ENCODE peak calls at places on chromosomes 11 and 22, in nine cellular contexts. R is effector memory CD4-positive, alpha-beta T cell; Y is neuronal stem cell; Z is OCI-LY7; B is psoas muscle; O is PC-3; G is mesendoderm; Q is right cardiac atrium; N is heart right ventricle. E is an unnamed sample.

GRCh38 chr11:12086271-12087074 is 23.9 kb upstream of the MICAL2 start:
- DNase-seq in R (no peak), N (peak; percentile 76), G (peak; percentile 94), B (peak; percentile 71), Y (no peak), Z (no peak), Q (peak; percentile 69), O (peak; percentile 90), E (no peak)

GRCh38 chr11:117796456-117797428 is at the start of gene DSCAML1:
- DNase-seq in B (no peak), N (no peak), Q (peak; percentile 60), Y (no peak), R (no peak), Z (no peak), O (no peak), G (peak; percentile 27), E (peak; percentile 84)

GRCh38 chr11:1867381-1867780 is 14.5 kb downstream of the LSP1 start:
- DNase-seq in B (peak; percentile 15), R (no peak), G (no peak), O (no peak), N (no peak), Z (no peak), Q (peak; percentile 9), Y (no peak), E (no peak)

GRCh38 chr11:78801161-78801884 is 226.7 kb upstream of the NARS2 start:
- DNase-seq in Z (no peak), R (no peak), Q (peak; percentile 46), N (peak; percentile 45), G (peak; percentile 63), B (peak; percentile 43), O (peak; percentile 99), Y (no peak), E (no peak)

GRCh38 chr22:47565607-47566006 is 803.2 kb downstream of the TBC1D22A start:
- DNase-seq in B (no peak), G (no peak), Q (no peak), O (no peak), N (no peak), Y (no peak), R (no peak), Z (no peak), E (no peak)

GRCh38 chr11:47797633-47798032 is 30.5 kb upstream of the FNBP4 start:
- DNase-seq in B (no peak), Z (no peak), N (no peak), Y (no peak), R (no peak), Q (no peak), O (peak; percentile 53), G (no peak), E (no peak)

GRCh38 chr11:109026891-109027489 is 362.1 kb downstream of the DDX10 start:
- DNase-seq in Z (no peak), Y (no peak), Q (no peak), N (no peak), G (no peak), O (no peak), B (no peak), R (no peak), E (no peak)

GRCh38 chr22:48644997-48645396 is 1182.7 kb downstream of the BRD1 start:
- DNase-seq in Q (no peak), O (no peak), R (no peak), Z (no peak), B (no peak), G (no peak), Y (no peak), N (no peak), E (no peak)

GRCh38 chr11:95977534-95978174 is 53.7 kb upstream of the MTMR2 start:
- DNase-seq in R (no peak), O (peak; percentile 98), G (no peak), Q (no peak), Y (no peak), Z (no peak), N (no peak), B (no peak), E (no peak)
- H3K4me3 ChIP-seq in R (no peak overlapping the region), O (peak overlapping the region; percentile 17), G (no peak overlapping the region), Q (no peak overlapping the region), Y (no peak overlapping the region), Z (no peak overlapping the region), N (no peak overlapping the region), B (no peak overlapping the region), E (no peak overlapping the region)

GRCh38 chr11:34787348-34787747 is 128.8 kb downstream of the APIP start:
- DNase-seq in O (no peak), B (no peak), N (no peak), Q (no peak), Y (no peak), R (no peak), G (no peak), Z (no peak), E (no peak)

GRCh38 chr11:34788642-34789041 is 127.5 kb downstream of the APIP start:
- DNase-seq in Z (no peak), G (no peak), Y (no peak), Q (no peak), O (no peak), R (no peak), N (no peak), B (no peak), E (no peak)

GRCh38 chr11:34789196-34789834 is 126.9 kb downstream of the APIP start:
- DNase-seq in G (no peak), Y (no peak), Z (no peak), R (no peak), Q (no peak), B (no peak), O (no peak), N (no peak), E (no peak)

GRCh38 chr11:34790620-34791019 is 125.6 kb downstream of the APIP start:
- DNase-seq in Y (no peak), R (no peak), Q (no peak), N (no peak), O (peak; percentile 16), B (no peak), G (peak; percentile 52), Z (no peak), E (no peak)

GRCh38 chr11:34787899-34788298 is 128.3 kb downstream of the APIP start:
- DNase-seq in Q (no peak), N (no peak), R (no peak), G (no peak), Y (no peak), Z (no peak), O (peak; percentile 14), B (no peak), E (no peak)
- H3K4me1 ChIP-seq in Q (no peaks in the 10 kb centered on the region), N (peaks cover 10% of the 10 kb centered on the region), R (no peaks in the 10 kb centered on the region), G (peaks cover 2% of the 10 kb centered on the region), Y (peaks cover 12% of the 10 kb centered on the region), Z (no peaks in the 10 kb centered on the region), O (peaks cover 26% of the 10 kb centered on the region), B (no peaks in the 10 kb centered on the region), E (no peaks in the 10 kb centered on the region)

DNA sequence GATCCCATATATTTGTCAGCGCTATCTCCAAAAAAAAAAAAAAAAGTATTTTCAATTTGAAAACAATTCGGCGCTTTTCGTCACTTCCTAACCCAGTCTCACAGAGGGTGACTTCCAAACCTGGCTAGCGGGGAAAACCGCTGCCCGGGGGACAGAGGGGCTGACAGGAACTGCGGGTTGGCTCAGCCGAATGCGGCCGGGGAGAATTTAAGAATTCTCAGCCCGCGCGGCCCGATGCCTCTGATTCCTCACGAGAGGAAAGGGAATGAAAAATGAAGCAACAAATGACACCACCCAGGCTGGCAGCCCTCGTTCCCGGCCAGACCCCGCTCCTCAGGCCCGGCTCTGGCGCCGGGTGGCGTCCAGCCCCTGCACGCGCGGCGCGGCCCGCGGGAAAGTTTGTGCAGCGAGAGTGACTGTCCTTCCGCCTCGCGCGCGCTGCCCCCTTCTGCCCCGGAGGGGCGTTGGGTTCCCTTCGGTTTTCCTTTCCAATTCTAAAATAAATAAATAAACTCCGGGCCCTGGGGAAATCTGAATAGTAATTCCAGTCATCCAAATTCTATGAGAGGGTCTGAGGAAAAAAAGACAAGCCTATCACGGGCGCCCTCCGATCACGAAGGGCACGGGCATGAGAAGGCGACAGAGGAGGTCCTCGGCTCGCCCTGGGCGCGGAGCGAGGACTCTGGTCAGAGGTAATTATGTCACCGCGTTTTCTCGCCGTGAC is 4.8 kb upstream of the PAX6 start:
- DNase-seq in R (no peak), G (no peak), Q (no peak), Z (no peak), B (no peak), Y (no peak), N (no peak), O (no peak), E (peak; percentile 57)
- H3K4me3 ChIP-seq in R (peak overlapping the region; percentile 22), G (no peak overlapping the region), Q (peak overlapping the region; percentile 36), Z (no peak overlapping the region), B (peak overlapping the region; percentile 62), Y (peak overlapping the region; percentile 59), N (peak overlapping the region; percentile 2), O (peak overlapping the region; percentile 37), E (peak overlapping the region; percentile 77)

GRCh38 chr11:114169321-114169749 is 109.8 kb downstream of the ZBTB16 start:
- DNase-seq in N (no peak), Y (no peak), Z (no peak), B (peak; percentile 80), G (no peak), O (no peak), R (no peak), Q (no peak), E (no peak)
- H3K4me1 ChIP-seq in N (peaks cover 99% of the 10 kb centered on the region), Y (peaks cover 60% of the 10 kb centered on the region), Z (peaks cover 70% of the 10 kb centered on the region), B (peaks cover 98% of the 10 kb centered on the region), G (no peaks in the 10 kb centered on the region), O (peaks cover 12% of the 10 kb centered on the region), R (peaks cover 74% of the 10 kb centered on the region), Q (peaks cover 72% of the 10 kb centered on the region), E (no peaks in the 10 kb centered on the region)

GRCh38 chr22:46546466-46547178 is 9.2 kb upstream of the CELSR1 start:
- DNase-seq in G (no peak), B (no peak), N (peak; percentile 85), Y (no peak), Q (peak; percentile 82), R (no peak), O (no peak), Z (no peak), E (peak; percentile 45)

GRCh38 chr22:46545041-46545796 is 7.8 kb upstream of the CELSR1 start:
- DNase-seq in R (no peak), O (peak; percentile 58), N (no peak), G (no peak), Y (no peak), Q (no peak), B (no peak), Z (no peak), E (no peak)

GRCh38 chr22:46549565-46549840 is 12.1 kb upstream of the CELSR1 start:
- DNase-seq in Z (no peak), Y (no peak), N (no peak), B (no peak), R (no peak), G (no peak), Q (no peak), O (no peak), E (no peak)

GRCh38 chr22:46547883-46548244 is 10.4 kb upstream of the CELSR1 start:
- DNase-seq in Y (no peak), N (peak; percentile 79), Z (no peak), B (peak; percentile 78), Q (peak; percentile 78), G (no peak), O (peak; percentile 32), R (no peak), E (peak; percentile 36)

DNA sequence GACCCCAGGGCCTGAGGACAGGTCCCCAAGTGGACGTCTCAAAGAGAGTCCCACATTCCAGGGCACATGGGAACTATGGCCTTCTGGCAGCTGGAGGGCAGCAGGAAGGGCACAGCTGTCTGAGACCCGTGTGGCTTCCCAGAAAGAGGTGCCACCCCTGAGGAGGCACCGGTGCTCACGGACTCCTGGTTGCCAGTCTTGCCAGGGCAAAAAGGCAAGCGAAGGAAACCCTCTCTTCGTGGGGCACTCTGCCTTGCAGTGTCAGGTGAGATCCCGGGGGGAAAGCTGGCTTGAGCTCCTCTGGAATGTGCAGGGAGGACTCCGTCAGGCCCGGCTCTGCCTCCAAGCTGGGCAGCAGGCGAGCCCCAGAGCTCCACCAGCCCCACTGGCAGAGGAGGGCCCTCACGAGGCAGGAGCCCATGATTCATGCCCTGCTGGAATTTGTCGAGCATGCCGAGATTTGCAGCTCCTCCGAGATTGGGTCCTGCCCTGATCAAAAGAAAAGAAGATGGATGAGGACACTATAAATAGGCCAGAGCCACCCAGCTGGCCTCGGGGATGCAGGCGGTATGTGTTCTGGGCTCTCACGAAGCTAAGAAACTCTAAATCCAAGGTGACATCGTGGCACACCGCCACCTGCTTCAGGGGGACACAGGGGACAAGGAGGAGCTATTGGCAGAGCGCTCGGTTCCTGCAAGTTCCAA is 9.9 kb upstream of the CELSR1 start:
- DNase-seq in R (no peak), B (peak; percentile 49), O (no peak), N (peak; percentile 58), Q (peak; percentile 52), Z (no peak), Y (no peak), G (no peak), E (peak; percentile 59)
- H3K4me3 ChIP-seq in R (no peak overlapping the region), B (no peak overlapping the region), O (no peak overlapping the region), N (no peak overlapping the region), Q (no peak overlapping the region), Z (no peak overlapping the region), Y (no peak overlapping the region), G (no peak overlapping the region), E (no peak overlapping the region)